ENCODE peak calls at places on chromosomes 2 and 18, in four cellular contexts. D, Y, A and M are unnamed samples.

GRCh38 chr2:114038710-114039109 is 148.8 kb downstream of the ACTR3 start:
- DNase-seq in D (no peak), Y (no peak), A (no peak), M (no peak)

GRCh38 chr2:65300134-65300771 is 72.6 kb downstream of the ACTR2 start:
- DNase-seq in D (peak; percentile 76), Y (peak; percentile 49), A (peak; percentile 83), M (peak; percentile 86)

GRCh38 chr18:7116001-7116831 is 1.4 kb downstream of the LAMA1 start:
- DNase-seq in D (peak; percentile 38), Y (no peak), A (peak; percentile 41), M (no peak)

GRCh38 chr2:122515731-122516130 is 760.3 kb downstream of the TSN start:
- DNase-seq in D (no peak), Y (no peak), A (no peak), M (no peak)

GRCh38 chr2:187500585-187501359 is 52.7 kb upstream of the CALCRL start:
- DNase-seq in D (peak; percentile 84), Y (no peak), A (peak; percentile 68), M (no peak)

GRCh38 chr2:119190726-119191125 is 32.2 kb upstream of the C1QL2 start:
- DNase-seq in D (no peak), Y (no peak), A (no peak), M (no peak)

GRCh38 chr2:151728736-151729415 is 5.4 kb downstream of the NEB start:
- DNase-seq in D (no peak), Y (no peak), A (no peak), M (no peak)

GRCh38 chr2:144515694-144516416 is 4.1 kb downstream of the ZEB2 start:
- DNase-seq in D (no peak), Y (no peak), A (peak; percentile 73), M (peak; percentile 57)

GRCh38 chr2:168524005-168524404 is 67.9 kb downstream of the CERS6 start:
- DNase-seq in D (no peak), Y (no peak), A (no peak), M (no peak)

GRCh38 chr2:196696423-196697073 is 57.0 kb downstream of the CCDC150 start:
- DNase-seq in D (peak; percentile 84), Y (no peak), A (peak; percentile 91), M (no peak)

GRCh38 chr18:34003687-34004086 is 221.0 kb downstream of the NOL4 start:
- DNase-seq in D (no peak), Y (no peak), A (no peak), M (no peak)

GRCh38 chr2:72207334-72207733 is 59.7 kb upstream of the CYP26B1 start:
- DNase-seq in D (no peak), Y (no peak), A (no peak), M (no peak)

GRCh38 chr2:65382776-65383357 is 49.5 kb downstream of the SPRED2 start:
- DNase-seq in D (peak; percentile 98), Y (peak; percentile 86), A (peak; percentile 100), M (peak; percentile 54)

GRCh38 chr2:239920616-239921365 is 104.4 kb downstream of the NDUFA10 start:
- DNase-seq in D (no peak), Y (no peak), A (no peak), M (no peak)

GRCh38 chr2:70103531-70104061 is 16.3 kb downstream of the PCBP1 start:
- DNase-seq in D (no peak), Y (no peak), A (no peak), M (no peak)

GRCh38 chr2:14675489-14675888 is 43.0 kb downstream of the LRATD1 start:
- DNase-seq in D (no peak), Y (no peak), A (no peak), M (no peak)

GRCh38 chr2:178282075-178282474 is 87.8 kb downstream of the OSBPL6 start:
- DNase-seq in D (peak; percentile 84), Y (no peak), A (peak; percentile 84), M (no peak)

GRCh38 chr2:109383505-109384307 is 230.1 kb downstream of the SEPTIN10 start:
- DNase-seq in D (no peak), Y (no peak), A (no peak), M (no peak)

GRCh38 chr18:71485578-71485977 is 1058.6 kb downstream of the CBLN2 start:
- DNase-seq in D (no peak), Y (no peak), A (peak; percentile 77), M (no peak)

GRCh38 chr2:164642268-164642667 is 21.0 kb upstream of the GRB14 start:
- DNase-seq in D (no peak), Y (no peak), A (no peak), M (no peak)

GRCh38 chr2:30300456-30301221 is 69.3 kb downstream of the LBH start:
- DNase-seq in D (peak; percentile 96), Y (no peak), A (peak; percentile 93), M (peak; percentile 8)

GRCh38 chr2:229714080-229714735 is at the start of gene DNER:
- DNase-seq in D (no peak), Y (peak; percentile 66), A (no peak), M (peak; percentile 63)

GRCh38 chr2:70552501-70553333 is 909 bp downstream of the TGFA start:
- DNase-seq in D (no peak), Y (no peak), A (no peak), M (no peak)

GRCh38 chr18:57748770-57749603 is 54.1 kb downstream of the ATP8B1 start:
- DNase-seq in D (peak; percentile 69), Y (peak; percentile 59), A (peak; percentile 69), M (no peak)

GRCh38 chr2:24926602-24927252 is 6.7 kb upstream of the ADCY3 start:
- DNase-seq in D (no peak), Y (peak; percentile 46), A (peak; percentile 21), M (peak; percentile 45)

GRCh38 chr2:197309369-197310231 is 980 bp downstream of the ANKRD44 start:
- DNase-seq in D (no peak), Y (peak; percentile 50), A (no peak), M (peak; percentile 35)

GRCh38 chr2:234198976-234199375 is 148.5 kb downstream of the SPP2 start:
- DNase-seq in D (peak; percentile 22), Y (no peak), A (peak; percentile 82), M (no peak)

GRCh38 chr2:168105127-168105683 is 142.2 kb downstream of the STK39 start:
- DNase-seq in D (no peak), Y (no peak), A (no peak), M (no peak)

GRCh38 chr2:241482556-241482955 is 25.8 kb downstream of the STK25 start:
- DNase-seq in D (no peak), Y (no peak), A (no peak), M (no peak)

GRCh38 chr18:75213610-75214009 is 3.0 kb downstream of the TSHZ1 start:
- DNase-seq in D (peak; percentile 36), Y (no peak), A (peak; percentile 86), M (no peak)

GRCh38 chr2:17588031-17588430 is 47.5 kb downstream of the VSNL1 start:
- DNase-seq in D (no peak), Y (no peak), A (peak; percentile 17), M (no peak)

GRCh38 chr2:156589381-156590079 is 153.4 kb downstream of the GPD2 start:
- DNase-seq in D (peak; percentile 62), Y (peak; percentile 48), A (peak; percentile 39), M (peak; percentile 46)

GRCh38 chr18:75854174-75854573 is 426.7 kb upstream of the SMIM21 start:
- DNase-seq in D (no peak), Y (no peak), A (no peak), M (no peak)

GRCh38 chr2:127610561-127610960 is 35.4 kb upstream of the GPR17 start:
- DNase-seq in D (no peak), Y (no peak), A (no peak), M (no peak)

GRCh38 chr2:174522553-174522952 is 35.7 kb upstream of the GPR155 start:
- DNase-seq in D (peak; percentile 11), Y (no peak), A (peak; percentile 5), M (no peak)

GRCh38 chr2:151422917-151423439 is 13.3 kb downstream of the RIF1 start:
- DNase-seq in D (no peak), Y (no peak), A (no peak), M (no peak)

GRCh38 chr2:20443276-20443920 is 3.5 kb upstream of the RHOB start:
- DNase-seq in D (peak; percentile 57), Y (peak; percentile 68), A (no peak), M (peak; percentile 58)

GRCh38 chr2:102488063-102488462 is 15.0 kb downstream of the SLC9A4 start:
- DNase-seq in D (peak; percentile 51), Y (no peak), A (peak; percentile 90), M (no peak)

GRCh38 chr2:240632291-240632670 is 7.0 kb downstream of the GPR35 start:
- DNase-seq in D (no peak), Y (no peak), A (no peak), M (no peak)